ENCODE peak calls at places on chromosomes 2 and 18, in five cellular contexts. U is tibial artery, O is substantia nigra, N is iris pigment epithelial cell, Z is astrocyte of the cerebellum. J is an unnamed sample.

GRCh38 chr18:44602845-44603244 is 77.8 kb upstream of the SETBP1 start:
- DNase-seq in U (no peak), O (no peak), N (peak; percentile 34), Z (no peak), J (no peak)

GRCh38 chr18:57780318-57781127 is 22.6 kb downstream of the ATP8B1 start:
- DNase-seq in U (no peak), O (no peak), N (peak; percentile 88), Z (peak; percentile 87), J (no peak)

GRCh38 chr2:232365621-232366321 is 12.8 kb upstream of the ALPP start:
- DNase-seq in U (no peak), O (no peak), N (peak; percentile 50), Z (no peak), J (no peak)

GRCh38 chr2:85786865-85787264 is 33.1 kb downstream of the ATOH8 start:
- DNase-seq in U (no peak), O (no peak), N (no peak), Z (no peak), J (no peak)

GRCh38 chr2:24969784-24970183 is 2.0 kb downstream of the DNAJC27 start:
- DNase-seq in U (no peak), O (no peak), N (peak; percentile 45), Z (no peak), J (no peak)

GRCh38 chr2:30234180-30234971 is 3.0 kb downstream of the LBH start:
- DNase-seq in U (peak; percentile 39), O (no peak), N (peak; percentile 96), Z (peak; percentile 90), J (no peak)

GRCh38 chr2:172864182-172864581 is 128.5 kb downstream of the RAPGEF4 start:
- DNase-seq in U (peak; percentile 39), O (peak; percentile 68), N (peak; percentile 57), Z (no peak), J (peak; percentile 40)

GRCh38 chr2:46963210-46963609 is 47.6 kb upstream of the MCFD2 start:
- DNase-seq in U (no peak), O (no peak), N (no peak), Z (no peak), J (no peak)

GRCh38 chr2:177165103-177165583 is 47.5 kb upstream of the HNRNPA3 start:
- DNase-seq in U (peak; percentile 51), O (peak; percentile 33), N (peak; percentile 59), Z (no peak), J (peak; percentile 55)

GRCh38 chr18:59060540-59060939 is 79.1 kb upstream of the SEC11C start:
- DNase-seq in U (no peak), O (no peak), N (no peak), Z (no peak), J (no peak)

GRCh38 chr2:133756833-133757232 is 188.6 kb upstream of the NCKAP5 start:
- DNase-seq in U (no peak), O (no peak), N (no peak), Z (no peak), J (no peak)

GRCh38 chr2:220077488-220077887 is 450.1 kb downstream of the SLC4A3 start:
- DNase-seq in U (no peak), O (no peak), N (peak; percentile 74), Z (peak; percentile 28), J (no peak)

GRCh38 chr2:191754103-191754502 is 76.2 kb downstream of the NABP1 start:
- DNase-seq in U (no peak), O (no peak), N (no peak), Z (no peak), J (no peak)

GRCh38 chr2:239227661-239228371 is 173.0 kb downstream of the HDAC4 start:
- DNase-seq in U (no peak), O (no peak), N (no peak), Z (no peak), J (no peak)

GRCh38 chr2:106885326-106885725 is 641 bp downstream of the ST6GAL2 start:
- DNase-seq in U (no peak), O (no peak), N (peak; percentile 21), Z (peak; percentile 4), J (no peak)

GRCh38 chr2:12183032-12183431 is 436.6 kb downstream of the LPIN1 start:
- DNase-seq in U (no peak), O (no peak), N (no peak), Z (no peak), J (no peak)

GRCh38 chr2:109128466-109129355 is at the start of gene SH3RF3:
- DNase-seq in U (peak; percentile 57), O (peak; percentile 24), N (peak; percentile 58), Z (no peak), J (no peak)

GRCh38 chr2:158998486-158999248 is 30.2 kb downstream of the TANC1 start:
- DNase-seq in U (no peak), O (peak; percentile 56), N (peak; percentile 72), Z (no peak), J (no peak)